ENCODE peak calls at places on chromosomes 2 and 18, in six cellular contexts. A is endothelial cell, W is fibroblast of pulmonary artery, C is pancreas, Z is lower lobe of right lung, T is left ventricle myocardium inferior. O is an unnamed sample.

GRCh38 chr2:128274218-128274617 is 44.5 kb downstream of the HS6ST1 start:
- DNase-seq in Z (no peak), T (no peak), W (no peak), A (no peak), C (no peak), O (no peak)

GRCh38 chr2:216341151-216341550 is 31.1 kb downstream of the MARCHF4 start:
- DNase-seq in T (peak), Z (no peak), C (no peak), A (no peak), W (no peak), O (no peak)

GRCh38 chr2:95270541-95271081 is 3.6 kb upstream of the PROM2 start:
- DNase-seq in W (no peak), T (no peak), Z (peak), A (no peak), C (peak), O (peak)

GRCh38 chr2:121649652-121650553 is 641 bp upstream of the CLASP1 start:
- DNase-seq in A (peak), C (peak), T (peak), Z (peak), W (peak), O (peak)

GRCh38 chr2:30871980-30872789 is 64.9 kb upstream of the CAPN13 start:
- DNase-seq in T (no peak), Z (no peak), C (no peak), A (no peak), W (no peak), O (no peak)

GRCh38 chr2:38315707-38316333 is 61.3 kb downstream of the ATL2 start:
- DNase-seq in A (peak), T (no peak), Z (no peak), C (no peak), W (peak), O (no peak)

GRCh38 chr2:105698820-105699219 is 45.9 kb upstream of the NCK2 start:
- DNase-seq in T (no peak), W (no peak), Z (no peak), A (no peak), C (no peak), O (no peak)

GRCh38 chr2:203209538-203209937 is 29.3 kb upstream of the CYP20A1 start:
- DNase-seq in Z (no peak), C (no peak), A (no peak), W (peak), T (no peak), O (no peak)

GRCh38 chr2:70954886-70955285 is 19.2 kb downstream of the ATP6V1B1 start:
- DNase-seq in T (no peak), A (no peak), W (no peak), C (no peak), Z (no peak), O (peak)

GRCh38 chr18:31380912-31381311 is 4.3 kb downstream of the DSG4 start:
- DNase-seq in T (no peak), A (no peak), Z (no peak), W (no peak), C (no peak), O (no peak)

GRCh38 chr2:12918841-12919445 is 202.2 kb downstream of the TRIB2 start:
- DNase-seq in Z (peak), A (no peak), W (peak), C (no peak), T (peak), O (no peak)

GRCh38 chr18:11533942-11534496 is 75.4 kb upstream of the SLC35G4 start:
- DNase-seq in W (no peak), T (no peak), Z (no peak), C (no peak), A (no peak), O (no peak)

GRCh38 chr2:238389985-238390682 is 36.6 kb upstream of the ASB1 start:
- DNase-seq in W (no peak), T (peak), A (peak), C (no peak), Z (peak), O (no peak)

GRCh38 chr2:151292546-151292945 is 3.1 kb upstream of the NMI start:
- DNase-seq in T (no peak), W (peak), A (no peak), Z (no peak), C (no peak), O (no peak)

GRCh38 chr18:63346471-63347183 is 20.4 kb downstream of the KDSR start:
- DNase-seq in W (no peak), A (no peak), C (no peak), T (no peak), Z (no peak), O (no peak)

DNA sequence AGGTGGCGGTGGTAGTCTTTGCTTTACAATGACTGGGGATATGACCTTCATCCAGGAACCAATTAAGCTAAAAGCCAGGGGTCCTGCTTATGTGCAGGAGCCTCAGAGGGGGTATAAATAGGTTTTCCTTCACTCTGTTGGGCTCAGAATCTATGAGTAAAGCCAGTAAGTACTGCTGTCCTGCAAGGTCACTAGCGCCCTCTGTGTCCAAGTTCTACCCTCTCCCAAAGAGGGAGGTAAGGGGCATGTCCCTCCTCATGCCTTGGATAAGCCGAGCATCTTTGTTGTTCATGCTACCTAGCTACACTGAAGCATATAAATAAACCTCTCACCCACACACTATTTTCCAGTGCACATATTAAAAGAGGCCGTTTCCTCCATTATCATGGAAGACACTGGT is 79.4 kb downstream of the SPRED2 start:
- DNase-seq in T (no peak), C (no peak), Z (no peak), A (peak), W (no peak), O (no peak)
- TF ChIP-seq CTCF in T (no peak), C (no peak), Z (no peak), A (no peak), W (no peak), O (peak)

GRCh38 chr18:32550958-32551357 is 80.3 kb upstream of the GAREM1 start:
- DNase-seq in T (no peak), A (peak), Z (no peak), C (no peak), W (no peak), O (no peak)
- TF ChIP-seq CTCF in T (no peak), A (peak), Z (no peak), C (no peak), W (peak), O (no peak)

DNA sequence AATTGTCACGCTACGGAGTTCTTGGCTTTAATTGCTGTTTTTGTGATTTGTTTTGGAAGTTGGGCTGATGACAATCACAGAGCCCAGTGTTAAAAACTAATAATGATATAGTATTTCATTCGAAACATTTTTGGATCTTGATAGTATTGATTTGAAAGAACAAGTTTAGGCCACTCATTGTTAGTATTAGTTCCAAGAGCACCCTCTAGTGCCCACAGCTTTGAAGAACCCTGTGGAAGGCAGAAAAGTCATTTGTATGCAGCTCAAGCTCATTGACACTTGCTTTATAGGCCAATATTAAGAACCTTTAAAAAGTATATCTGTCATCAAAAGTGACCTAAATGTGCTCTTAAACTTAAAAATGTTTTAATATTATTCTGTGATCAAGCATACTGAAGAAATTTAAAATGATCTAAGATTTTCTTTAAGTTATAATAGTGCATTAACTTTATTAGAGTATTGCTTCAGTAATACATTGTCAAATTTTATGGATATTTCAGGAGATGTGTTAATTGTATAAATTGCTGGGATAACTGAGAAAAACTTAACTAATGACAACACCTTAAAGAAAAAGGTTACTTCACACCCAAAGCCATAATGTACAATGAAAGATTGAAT is 191.0 kb downstream of the GRB14 start:
- DNase-seq in A (peak), W (peak), C (no peak), Z (no peak), T (no peak), O (no peak)
- TF ChIP-seq CTCF in A (no peak), W (peak), C (no peak), Z (peak), T (peak), O (peak)

DNA sequence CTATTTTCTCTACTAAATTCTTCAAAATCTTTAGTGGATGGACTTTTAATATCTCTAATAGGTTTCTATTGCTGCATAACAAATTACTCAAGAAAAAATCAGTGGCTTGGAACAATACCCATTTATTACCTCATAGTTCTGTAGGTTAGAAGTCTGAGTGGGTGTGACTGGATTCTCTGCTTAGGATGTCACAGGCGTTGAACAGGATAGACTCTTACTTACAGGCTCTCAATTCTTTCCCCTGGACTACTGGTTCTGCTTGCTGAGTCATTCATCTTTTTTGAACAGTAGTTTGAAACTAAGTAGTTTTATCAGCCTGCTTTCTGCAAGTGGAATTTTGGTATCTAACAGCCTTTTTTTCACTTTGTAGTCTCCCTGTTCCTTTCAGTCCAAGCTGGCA is 265.4 kb downstream of the ZNF385B start:
- DNase-seq in A (no peak), T (no peak), W (peak), C (no peak), Z (no peak), O (no peak)
- TF ChIP-seq CTCF in A (no peak), T (no peak), W (no peak), C (no peak), Z (no peak), O (no peak)

GRCh38 chr2:205568620-205569019 is 113.7 kb upstream of the NRP2 start:
- DNase-seq in A (no peak), W (no peak), Z (no peak), T (no peak), C (no peak), O (no peak)

GRCh38 chr2:205566556-205567061 is 115.7 kb upstream of the NRP2 start:
- DNase-seq in W (no peak), C (no peak), T (no peak), A (no peak), Z (no peak), O (no peak)

GRCh38 chr2:205557873-205558272 is 124.4 kb upstream of the NRP2 start:
- DNase-seq in C (no peak), Z (no peak), T (no peak), W (no peak), A (no peak), O (no peak)

GRCh38 chr2:205564761-205565160 is 117.5 kb upstream of the NRP2 start:
- DNase-seq in A (no peak), Z (no peak), W (no peak), T (no peak), C (no peak), O (no peak)

GRCh38 chr2:205563646-205564045 is 118.7 kb upstream of the NRP2 start:
- DNase-seq in A (peak), C (peak), Z (peak), W (no peak), T (no peak), O (no peak)
- TF ChIP-seq CTCF in A (peak), C (no peak), Z (peak), W (peak), T (peak), O (peak)